ENCODE peak calls at places on chromosomes 12 and 14, in five cellular contexts. D is AML-193, Y is keratinocyte, L is T-helper 9 cell, C is GM23248. A is an unnamed sample.

GRCh38 chr12:101018540-101018939 is 191.5 kb downstream of the SLC5A8 start:
- DNase-seq in L (no peak), Y (peak), C (peak), D (no peak), A (no peak)

GRCh38 chr12:106508966-106509365 is 73.8 kb upstream of the RFX4 start:
- DNase-seq in L (no peak), Y (no peak), C (peak), D (no peak), A (no peak)

GRCh38 chr14:21267431-21267845 is 1.8 kb downstream of the HNRNPC start:
- DNase-seq in D (no peak), L (no peak), C (peak), Y (no peak), A (no peak)

GRCh38 chr12:108770269-108770829 is 39.0 kb upstream of the CORO1C start:
- DNase-seq in C (no peak), Y (no peak), L (no peak), D (no peak), A (no peak)

GRCh38 chr14:104551851-104552737 is 27.5 kb upstream of the C14orf180 start:
- DNase-seq in C (no peak), L (no peak), D (no peak), Y (no peak), A (no peak)

GRCh38 chr14:103401223-103402214 is 16.3 kb downstream of the MARK3 start:
- DNase-seq in D (no peak), Y (no peak), L (no peak), C (peak), A (no peak)

GRCh38 chr14:24368562-24369252 is 723 bp downstream of the NFATC4 start:
- DNase-seq in Y (no peak), D (no peak), L (no peak), C (peak), A (no peak)

GRCh38 chr12:48527891-48528670 is 2.6 kb downstream of the OR8S1 start:
- DNase-seq in C (no peak), D (no peak), L (no peak), Y (no peak), A (no peak)

GRCh38 chr14:25074112-25074511 is 24.2 kb upstream of the STXBP6 start:
- DNase-seq in L (no peak), Y (no peak), D (no peak), C (no peak), A (no peak)

GRCh38 chr12:13223176-13223806 is 26.8 kb downstream of the EMP1 start:
- DNase-seq in D (no peak), Y (no peak), C (peak), L (no peak), A (no peak)

GRCh38 chr14:74902941-74903705 is 19.9 kb downstream of the RPS6KL1 start:
- DNase-seq in C (no peak), D (no peak), L (no peak), Y (no peak), A (no peak)

GRCh38 chr12:111313833-111314259 is 55.0 kb downstream of the PHETA1 start:
- DNase-seq in L (peak), D (peak), Y (no peak), C (peak), A (peak)

GRCh38 chr14:99173086-99173485 is 98.9 kb downstream of the BCL11B start:
- DNase-seq in Y (no peak), L (no peak), D (no peak), C (no peak), A (no peak)

GRCh38 chr14:75981426-75981825 is 369 bp downstream of the TGFB3 start:
- DNase-seq in L (no peak), C (no peak), Y (no peak), D (no peak), A (no peak)

GRCh38 chr14:104424406-104425072 is 155.0 kb upstream of the C14orf180 start:
- DNase-seq in C (no peak), L (no peak), Y (no peak), D (no peak), A (no peak)

GRCh38 chr12:113019045-113019444 is 37.5 kb upstream of the DTX1 start:
- DNase-seq in Y (no peak), L (no peak), D (no peak), C (peak), A (no peak)

GRCh38 chr14:84323963-84324362 is 1206.0 kb upstream of the FLRT2 start:
- DNase-seq in C (no peak), D (peak), L (no peak), Y (no peak), A (no peak)

GRCh38 chr14:105498430-105499255 is 7.6 kb downstream of the TEDC1 start:
- DNase-seq in L (no peak), Y (no peak), D (no peak), C (no peak), A (no peak)

GRCh38 chr12:38983117-38983571 is 77.8 kb upstream of the CPNE8 start:
- DNase-seq in L (no peak), D (no peak), C (no peak), Y (no peak), A (no peak)

GRCh38 chr14:35159742-35160409 is 37.5 kb downstream of the PRORP start:
- DNase-seq in C (peak), Y (peak), L (no peak), D (no peak), A (no peak)

GRCh38 chr14:32027255-32027939 is 49.7 kb upstream of the ARHGAP5 start:
- DNase-seq in Y (no peak), L (no peak), D (no peak), C (peak), A (no peak)

GRCh38 chr14:104073764-104074163 is 11.7 kb upstream of the ASPG start:
- DNase-seq in C (no peak), Y (no peak), L (no peak), D (no peak), A (no peak)

GRCh38 chr12:10967409-10967808 is 19.3 kb downstream of the TAS2R50 start:
- DNase-seq in C (peak), Y (no peak), D (no peak), L (no peak), A (no peak)

GRCh38 chr14:27613102-27613501 is 1015.3 kb upstream of the NOVA1 start:
- DNase-seq in Y (no peak), C (no peak), L (no peak), D (no peak), A (no peak)

GRCh38 chr14:101950516-101951215 is 13.7 kb upstream of the DYNC1H1 start:
- DNase-seq in Y (no peak), D (no peak), L (no peak), C (no peak), A (no peak)

GRCh38 chr12:19198272-19198671 is 68.7 kb downstream of the PLEKHA5 start:
- DNase-seq in C (peak), L (no peak), D (no peak), Y (peak), A (no peak)

GRCh38 chr14:93962701-93963601 is 13.4 kb downstream of the ASB2 start:
- DNase-seq in Y (no peak), C (no peak), L (peak), D (peak), A (peak)

GRCh38 chr12:52949413-52950331 is 754 bp downstream of the KRT18 start:
- DNase-seq in Y (peak), C (peak), L (no peak), D (peak), A (peak)

A was measured in MV-4-11.